ENCODE peak calls at places on chromosomes 1 and 21, in four cellular contexts. R is fibroblast of lung, O is OCI-LY7, A is heart right ventricle. V is an unnamed sample.

GRCh38 chr1:145960468-145961108 is 2.8 kb upstream of the LIX1L start:
- DNase-seq in O (no peak), R (peak), A (peak), V (no peak)

GRCh38 chr1:65508051-65508450 is 87.6 kb downstream of the LEPR start:
- DNase-seq in A (no peak), R (no peak), O (no peak), V (no peak)

GRCh38 chr21:44657635-44658183 is at the start of gene KRTAP12-3:
- DNase-seq in R (no peak), O (no peak), A (no peak), V (no peak)

GRCh38 chr1:232486454-232487202 is 143.3 kb downstream of the SIPA1L2 start:
- DNase-seq in A (no peak), R (peak), O (no peak), V (no peak)

GRCh38 chr1:201025571-201026002 is 2.1 kb upstream of the KIF21B start:
- DNase-seq in O (peak), R (peak), A (no peak), V (no peak)

GRCh38 chr1:43522776-43523480 is 7.8 kb upstream of the PTPRF start:
- DNase-seq in A (no peak), R (peak), O (no peak), V (peak)

GRCh38 chr1:205317311-205317917 is 4.1 kb downstream of the NUAK2 start:
- DNase-seq in A (peak), R (peak), O (no peak), V (no peak)

GRCh38 chr1:234858722-234859121 is 248.7 kb upstream of the IRF2BP2 start:
- DNase-seq in O (no peak), A (no peak), R (no peak), V (no peak)

GRCh38 chr1:47757226-47757975 is 239.8 kb downstream of the TRABD2B start:
- DNase-seq in O (no peak), R (no peak), A (no peak), V (no peak)

GRCh38 chr1:27607239-27607804 is 3.4 kb upstream of the AHDC1 start:
- DNase-seq in A (no peak), O (no peak), R (no peak), V (no peak)

GRCh38 chr1:19405761-19406481 is 79.4 kb downstream of the CAPZB start:
- DNase-seq in A (no peak), O (no peak), R (peak), V (no peak)

GRCh38 chr1:41622402-41622801 is 137.9 kb upstream of the EDN2 start:
- DNase-seq in O (no peak), R (peak), A (no peak), V (no peak)

GRCh38 chr1:36094621-36095061 is 5.9 kb downstream of the ADPRS start:
- DNase-seq in A (no peak), O (no peak), R (no peak), V (no peak)

GRCh38 chr1:150557065-150557600 is 7.9 kb downstream of the ADAMTSL4 start:
- DNase-seq in R (no peak), O (no peak), A (no peak), V (no peak)

GRCh38 chr1:217982711-217983405 is 302.2 kb upstream of the RRP15 start:
- DNase-seq in A (no peak), O (no peak), R (no peak), V (no peak)

GRCh38 chr1:2439369-2439768 is 27.0 kb upstream of the PEX10 start:
- DNase-seq in O (no peak), A (no peak), R (no peak), V (no peak)

GRCh38 chr21:14480601-14481000 is 65.5 kb downstream of the SAMSN1 start:
- DNase-seq in R (no peak), A (no peak), O (no peak), V (no peak)

GRCh38 chr21:44932366-44933181 is 7.3 kb upstream of the SLX9 start:
- DNase-seq in R (no peak), O (peak), A (no peak), V (no peak)

GRCh38 chr1:199010933-199011332 is 372.1 kb downstream of the PTPRC start:
- DNase-seq in R (no peak), O (no peak), A (no peak), V (peak)

GRCh38 chr1:15218287-15219279 is 28.4 kb upstream of the FHAD1 start:
- DNase-seq in R (peak), A (peak), O (no peak), V (no peak)

GRCh38 chr1:30649321-30649991 is 73.9 kb downstream of the MATN1 start:
- DNase-seq in A (no peak), R (no peak), O (no peak), V (no peak)

GRCh38 chr1:230415405-230416119 is 10.6 kb downstream of the PGBD5 start:
- DNase-seq in O (no peak), A (no peak), R (no peak), V (no peak)

GRCh38 chr1:162536511-162536910 is 25.0 kb upstream of the UAP1 start:
- DNase-seq in O (no peak), A (no peak), R (peak), V (no peak)

GRCh38 chr1:224767031-224767430 is 150.9 kb downstream of the CNIH3 start:
- DNase-seq in R (no peak), O (no peak), A (no peak), V (no peak)

GRCh38 chr1:81584398-81584797 is 216.3 kb upstream of the ADGRL2 start:
- DNase-seq in R (peak), O (no peak), A (no peak), V (peak)

GRCh38 chr1:148263128-148263905 is 111.2 kb upstream of the NBPF11 start:
- DNase-seq in R (peak), A (peak), O (peak), V (no peak)

GRCh38 chr1:204070895-204071294 is 2.0 kb upstream of the SOX13 start:
- DNase-seq in R (no peak), A (no peak), O (no peak), V (no peak)

GRCh38 chr21:34743831-34744230 is 75.0 kb downstream of the CLIC6 start:
- DNase-seq in R (peak), A (peak), O (no peak), V (no peak)

GRCh38 chr1:23483327-23484252 is at the start of gene ASAP3:
- DNase-seq in O (no peak), A (peak), R (peak), V (no peak)

GRCh38 chr1:8169364-8170058 is 143.4 kb upstream of the ERRFI1 start:
- DNase-seq in R (peak), A (peak), O (peak), V (peak)

GRCh38 chr1:5430911-5431310 is 561.3 kb downstream of the NPHP4 start:
- DNase-seq in R (no peak), A (no peak), O (no peak), V (no peak)

GRCh38 chr1:41361495-41362356 is 492 bp downstream of the FOXO6 start:
- DNase-seq in R (no peak), O (peak), A (no peak), V (no peak)

GRCh38 chr1:202835548-202836072 is 24.9 kb downstream of the PCAT6 start:
- DNase-seq in R (no peak), A (no peak), O (no peak), V (no peak)

GRCh38 chr1:34653110-34653509 is 101.7 kb upstream of the GJB5 start:
- DNase-seq in R (no peak), A (no peak), O (no peak), V (no peak)

GRCh38 chr1:185819798-185820197 is 85.6 kb downstream of the HMCN1 start:
- DNase-seq in R (no peak), O (no peak), A (no peak), V (no peak)

GRCh38 chr1:234962340-234962989 is 166.2 kb downstream of the TOMM20 start:
- DNase-seq in O (peak), R (peak), A (peak), V (peak)

GRCh38 chr21:43588957-43589356 is 70.3 kb downstream of the HSF2BP start:
- DNase-seq in R (no peak), O (no peak), A (no peak), V (no peak)

GRCh38 chr21:43590220-43590619 is 69.1 kb downstream of the HSF2BP start:
- DNase-seq in A (no peak), O (no peak), R (no peak), V (no peak)

GRCh38 chr21:43591468-43592050 is 67.7 kb downstream of the HSF2BP start:
- DNase-seq in A (no peak), R (peak), O (no peak), V (no peak)

GRCh38 chr21:43585514-43585913 is 73.8 kb downstream of the HSF2BP start:
- DNase-seq in O (no peak), A (no peak), R (no peak), V (no peak)

DNA sequence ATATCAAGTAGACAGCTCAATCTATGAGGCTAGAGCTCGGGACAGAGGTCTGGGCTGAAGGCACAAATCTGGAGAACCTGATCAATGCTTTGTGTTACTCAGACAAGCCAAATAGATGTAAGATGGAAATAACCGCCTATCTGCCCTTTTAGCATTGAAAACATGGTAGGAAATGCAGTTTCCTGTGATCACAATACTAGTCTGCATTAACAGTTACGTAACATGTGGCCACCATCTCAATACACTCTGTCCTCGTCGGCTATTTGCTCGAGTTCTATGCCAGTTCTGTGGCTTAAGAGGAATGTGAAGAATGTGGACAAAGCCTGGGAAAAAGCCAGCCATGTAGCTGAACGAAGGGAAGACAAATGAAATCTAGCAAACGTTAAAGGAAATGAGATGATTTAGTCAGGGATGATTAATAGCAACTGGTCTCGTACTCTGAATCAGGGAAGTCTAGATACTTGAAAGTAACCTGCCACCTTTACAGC is 73.3 kb downstream of the HSF2BP start:
- DNase-seq in O (no peak), A (peak), R (peak), V (peak)
- H3K27ac ChIP-seq in O (no peak), A (peak), R (peak), V (peak)

DNA sequence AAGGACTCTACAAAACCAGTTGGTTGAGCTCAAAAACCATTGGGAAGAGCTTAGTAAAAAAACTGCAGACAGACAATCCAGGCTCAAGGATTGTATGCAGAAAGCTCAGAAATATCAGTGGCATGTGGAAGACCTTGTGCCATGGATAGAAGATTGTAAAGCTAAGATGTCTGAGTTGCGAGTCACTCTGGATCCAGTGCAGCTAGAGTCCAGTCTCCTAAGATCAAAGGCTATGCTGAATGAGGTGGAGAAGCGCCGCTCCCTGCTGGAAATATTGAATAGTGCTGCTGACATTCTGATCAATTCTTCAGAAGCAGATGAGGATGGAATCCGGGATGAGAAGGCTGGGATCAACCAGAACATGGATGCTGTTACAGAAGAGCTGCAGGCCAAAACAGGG is 104.0 kb upstream of the BMP8A start:
- DNase-seq in O (no peak), R (peak), A (no peak), V (peak)
- H3K27ac ChIP-seq in O (no peak), R (peak), A (no peak), V (peak)

GRCh38 chr21:31038376-31038775 is at the start of gene KRTAP19-8:
- DNase-seq in A (no peak), R (no peak), O (no peak), V (no peak)

GRCh38 chr21:31042080-31042464 is 3.8 kb upstream of the KRTAP19-8 start:
- DNase-seq in A (no peak), R (no peak), O (no peak), V (no peak)

GRCh38 chr21:31043495-31043894 is 5.2 kb upstream of the KRTAP19-8 start:
- DNase-seq in A (no peak), O (no peak), R (no peak), V (no peak)

GRCh38 chr21:31045841-31046240 is 7.6 kb upstream of the KRTAP19-8 start:
- DNase-seq in O (no peak), A (no peak), R (no peak), V (no peak)

GRCh38 chr21:31041295-31042079 is 3.2 kb upstream of the KRTAP19-8 start:
- DNase-seq in R (no peak), O (no peak), A (no peak), V (no peak)
- H3K27ac ChIP-seq in R (no peak), O (no peak), A (no peak), V (no peak)

DNA sequence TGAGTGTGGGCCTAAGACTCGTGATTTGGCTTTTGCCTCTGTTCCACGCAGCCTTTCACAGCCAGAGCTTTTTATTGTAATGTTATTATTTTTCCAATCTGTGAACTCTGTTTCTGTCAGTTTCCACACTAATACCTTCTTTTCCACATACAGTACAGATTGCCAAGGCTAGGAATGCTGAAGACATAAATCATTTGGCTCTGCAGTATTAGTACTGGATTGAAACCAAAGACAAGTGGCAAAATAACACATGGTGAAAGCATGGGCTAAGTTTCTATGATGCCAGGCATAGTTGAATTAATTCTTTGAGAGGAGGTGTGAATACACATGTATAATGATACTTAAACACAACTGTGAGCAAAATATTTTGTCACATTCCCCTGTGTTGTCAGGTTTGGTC is 73.6 kb downstream of the TMEM200B start:
- DNase-seq in A (no peak), O (no peak), R (no peak), V (no peak)
- H3K27ac ChIP-seq in A (no peak), O (no peak), R (no peak), V (no peak)

DNA sequence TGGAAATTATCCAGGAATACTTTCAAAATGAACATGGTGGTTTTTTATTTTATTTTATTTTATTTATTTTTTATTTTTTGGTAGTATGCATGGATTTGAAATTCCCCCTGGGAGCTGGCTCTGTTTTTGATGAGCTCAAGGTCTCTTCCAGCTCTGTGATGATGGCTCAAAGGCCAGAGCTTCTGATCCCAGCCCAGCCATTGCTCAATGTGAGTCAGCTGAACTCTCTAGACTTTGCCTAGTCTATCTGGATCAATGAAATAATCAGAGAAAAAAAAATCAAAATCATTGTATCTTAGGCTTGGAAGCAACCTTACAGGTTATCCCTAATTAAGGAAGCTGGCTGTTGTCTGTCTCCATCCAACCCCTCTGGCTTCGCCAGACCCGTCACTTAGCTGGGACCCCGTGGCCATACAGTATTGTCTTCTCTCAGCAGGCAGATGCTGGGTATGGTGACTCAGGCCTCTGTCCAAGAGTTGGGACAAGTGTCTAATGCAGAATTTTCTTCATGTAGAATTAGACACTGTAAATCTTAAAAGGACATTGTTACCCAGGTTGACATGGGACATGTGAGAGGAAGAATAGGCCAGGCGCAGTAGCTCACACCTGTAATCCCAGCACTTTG is 90.2 kb upstream of the LPGAT1 start:
- DNase-seq in A (no peak), O (no peak), R (peak), V (no peak)
- H3K27ac ChIP-seq in A (no peak), O (no peak), R (peak), V (no peak)